ENCODE peak calls at places on chromosome 2, in five cellular contexts. P is CD4-positive, alpha-beta memory T cell; Q is iPS-NIHi11; C is GM23248; S is nephron progenitor cell. H is an unnamed sample.

GRCh38 chr2:188609321-188610049 is 317.8 kb downstream of the GULP1 start:
- DNase-seq in S (no peak), C (peak; percentile 7), P (no peak), Q (no peak), H (no peak)

GRCh38 chr2:7567646-7568045 is 650.4 kb downstream of the RNF144A start:
- DNase-seq in Q (no peak), P (peak; percentile 64), C (no peak), S (no peak), H (no peak)

GRCh38 chr2:66889632-66889882 is 454.6 kb downstream of the MEIS1 start:
- DNase-seq in S (no peak), Q (no peak), C (no peak), P (no peak), H (no peak)

GRCh38 chr2:63488118-63488713 is 100.1 kb downstream of the WDPCP start:
- DNase-seq in C (peak; percentile 58), Q (peak; percentile 39), P (no peak), S (peak; percentile 10), H (peak; percentile 10)

GRCh38 chr2:171771463-171771862 is 84.2 kb downstream of the DYNC1I2 start:
- DNase-seq in Q (no peak), P (no peak), S (no peak), C (no peak), H (no peak)

GRCh38 chr2:3677436-3677835 is 19.4 kb downstream of the ALLC start:
- DNase-seq in C (no peak), Q (no peak), S (no peak), P (no peak), H (no peak)

GRCh38 chr2:73984203-73984921 is at the start of gene TET3:
- DNase-seq in P (no peak), C (peak; percentile 57), Q (peak; percentile 78), S (peak; percentile 50), H (peak; percentile 56)

GRCh38 chr2:148876589-148877402 is 1.8 kb downstream of the KIF5C start:
- DNase-seq in C (peak; percentile 14), Q (peak; percentile 80), S (peak; percentile 69), P (peak; percentile 72), H (no peak)

GRCh38 chr2:238835726-238836301 is 12.1 kb upstream of the TWIST2 start:
- DNase-seq in P (no peak), C (no peak), S (no peak), Q (no peak), H (no peak)

GRCh38 chr2:174412256-174412655 is 16.7 kb downstream of the SCRN3 start:
- DNase-seq in P (no peak), C (no peak), Q (no peak), S (no peak), H (peak; percentile 3)

GRCh38 chr2:232883116-232883721 is 13.2 kb downstream of the SNORC start:
- DNase-seq in Q (no peak), C (no peak), P (no peak), S (no peak), H (no peak)

GRCh38 chr2:1929001-1929400 is 184.7 kb upstream of the PXDN start:
- DNase-seq in Q (no peak), P (no peak), C (no peak), S (no peak), H (no peak)

GRCh38 chr2:162013514-162014205 is 60.4 kb downstream of the DPP4 start:
- DNase-seq in P (peak; percentile 61), Q (no peak), C (no peak), S (no peak), H (no peak)

GRCh38 chr2:28668106-28668814 is 83.4 kb upstream of the PPP1CB start:
- DNase-seq in P (no peak), S (no peak), Q (no peak), C (no peak), H (no peak)

GRCh38 chr2:54954705-54955357 is 95.4 kb downstream of the RTN4 start:
- DNase-seq in P (no peak), C (no peak), S (no peak), Q (no peak), H (no peak)

GRCh38 chr2:167862787-167863186 is 384.6 kb downstream of the STK39 start:
- DNase-seq in S (no peak), Q (no peak), C (peak; percentile 43), P (no peak), H (peak; percentile 23)

GRCh38 chr2:226030369-226031077 is 631.0 kb downstream of the NYAP2 start:
- DNase-seq in C (no peak), S (peak; percentile 36), P (no peak), Q (no peak), H (peak; percentile 38)

GRCh38 chr2:98892871-98893270 is 43.2 kb downstream of the CRACDL start:
- DNase-seq in P (no peak), Q (no peak), S (no peak), C (no peak), H (no peak)

GRCh38 chr2:38147333-38148121 is 71.6 kb upstream of the CYP1B1 start:
- DNase-seq in Q (no peak), P (no peak), C (peak; percentile 38), S (no peak), H (no peak)

GRCh38 chr2:149679286-149679685 is 91.7 kb upstream of the MMADHC start:
- DNase-seq in P (no peak), C (peak; percentile 49), S (no peak), Q (no peak), H (no peak)

GRCh38 chr2:101699191-101699938 is 1.9 kb downstream of the MAP4K4 start:
- DNase-seq in S (no peak), Q (no peak), C (peak; percentile 55), P (peak; percentile 48), H (no peak)

GRCh38 chr2:232581725-232582124 is 31.2 kb downstream of the EIF4E2 start:
- DNase-seq in Q (no peak), S (no peak), P (no peak), C (no peak), H (no peak)

GRCh38 chr2:63591566-63592175 is 2.9 kb downstream of the MDH1 start:
- DNase-seq in Q (no peak), P (no peak), C (no peak), S (no peak), H (no peak)

GRCh38 chr2:228613133-228613532 is 431.6 kb upstream of the SPHKAP start:
- DNase-seq in P (no peak), C (peak; percentile 97), S (no peak), Q (no peak), H (no peak)

GRCh38 chr2:195706161-195706900 is 49.3 kb downstream of the SLC39A10 start:
- DNase-seq in P (no peak), S (no peak), C (peak; percentile 43), Q (peak; percentile 19), H (no peak)

GRCh38 chr2:27803046-27803445 is 31.5 kb downstream of the MRPL33 start:
- DNase-seq in P (no peak), S (no peak), Q (no peak), C (no peak), H (no peak)

GRCh38 chr2:161041356-161041755 is 118.9 kb upstream of the TANK start:
- DNase-seq in Q (no peak), C (no peak), S (no peak), P (no peak), H (no peak)

GRCh38 chr2:160062283-160063005 is at the start of gene PLA2R1:
- DNase-seq in S (peak; percentile 78), Q (peak; percentile 75), P (no peak), C (peak; percentile 64), H (no peak)

GRCh38 chr2:72933646-72934151 is 16.4 kb downstream of the EMX1 start:
- DNase-seq in S (no peak), P (no peak), C (no peak), Q (no peak), H (no peak)

GRCh38 chr2:211823886-211824479 is 714.6 kb downstream of the ERBB4 start:
- DNase-seq in S (no peak), C (no peak), P (no peak), Q (no peak), H (no peak)

GRCh38 chr2:168466834-168467565 is 10.9 kb downstream of the CERS6 start:
- DNase-seq in S (no peak), P (no peak), C (no peak), Q (no peak), H (no peak)

GRCh38 chr2:146143971-146144370 is 1624.1 kb upstream of the ZEB2 start:
- DNase-seq in S (no peak), C (peak; percentile 23), Q (no peak), P (no peak), H (no peak)

GRCh38 chr2:29014811-29015414 is 33.8 kb downstream of the TOGARAM2 start:
- DNase-seq in S (no peak), C (peak; percentile 23), Q (no peak), P (peak; percentile 80), H (peak; percentile 82)

GRCh38 chr2:54381293-54381692 is 74.8 kb upstream of the SPTBN1 start:
- DNase-seq in P (no peak), Q (no peak), C (no peak), S (no peak), H (no peak)

GRCh38 chr2:152189622-152190495 is 14.3 kb upstream of the STAM2 start:
- DNase-seq in C (peak; percentile 83), S (peak; percentile 20), P (no peak), Q (peak; percentile 41), H (peak; percentile 28)

GRCh38 chr2:204127238-204127637 is 190.7 kb downstream of the ICOS start:
- DNase-seq in S (no peak), Q (peak; percentile 30), P (no peak), C (peak; percentile 26), H (peak; percentile 21)

GRCh38 chr2:170276056-170276455 is 98.1 kb downstream of the MYO3B start:
- DNase-seq in C (no peak), P (no peak), Q (no peak), S (no peak), H (no peak)

GRCh38 chr2:127121776-127122176 is 14.8 kb upstream of the BIN1 start:
- DNase-seq in C (peak; percentile 93), P (no peak), Q (no peak), S (no peak), H (no peak)

GRCh38 chr2:9770308-9771100 is 72.8 kb upstream of the TAF1B start:
- DNase-seq in S (peak; percentile 72), Q (peak; percentile 79), C (peak; percentile 89), P (peak; percentile 58), H (peak; percentile 84)